ENCODE peak calls at places on chromosomes 1 and 21, in ten cellular contexts. One of them, this sample, is unnamed.

GRCh38 chr1:205665216-205665757 is 15.0 kb downstream of the SLC45A3 start:
- DNase-seq in astrocyte of the hippocampus: no peak
- DNase-seq in tibial nerve: no peak
- DNase-seq in M059J: no peak
- DNase-seq in adrenal gland: no peak
- DNase-seq in fibroblast of the conjunctiva: no peak
- DNase-seq in AG04450: no peak
- DNase-seq in NCI-H1048: no peak
- DNase-seq in caudate nucleus: no peak
- DNase-seq in astrocyte of the spinal cord: no peak
- DNase-seq in this sample: no peak

GRCh38 chr1:113958691-113959090 is 20.6 kb upstream of the OLFML3 start:
- DNase-seq in astrocyte of the hippocampus: no peak
- DNase-seq in tibial nerve: no peak
- DNase-seq in M059J: no peak
- DNase-seq in adrenal gland: no peak
- DNase-seq in fibroblast of the conjunctiva: no peak
- DNase-seq in AG04450: no peak
- DNase-seq in NCI-H1048: no peak
- DNase-seq in caudate nucleus: no peak
- DNase-seq in astrocyte of the spinal cord: no peak
- DNase-seq in this sample: no peak

GRCh38 chr1:236759252-236759859 is 35.7 kb upstream of the MTR start:
- DNase-seq in astrocyte of the hippocampus: peak; percentile 56
- DNase-seq in tibial nerve: no peak
- DNase-seq in M059J: peak; percentile 48
- DNase-seq in adrenal gland: no peak
- DNase-seq in fibroblast of the conjunctiva: peak; percentile 8
- DNase-seq in AG04450: peak; percentile 8
- DNase-seq in NCI-H1048: no peak
- DNase-seq in caudate nucleus: no peak
- DNase-seq in astrocyte of the spinal cord: peak; percentile 55
- DNase-seq in this sample: peak; percentile 21

GRCh38 chr1:18486195-18486594 is 5.5 kb downstream of the KLHDC7A start:
- DNase-seq in astrocyte of the hippocampus: no peak
- DNase-seq in tibial nerve: no peak
- DNase-seq in M059J: no peak
- DNase-seq in adrenal gland: no peak
- DNase-seq in fibroblast of the conjunctiva: no peak
- DNase-seq in AG04450: no peak
- DNase-seq in NCI-H1048: no peak
- DNase-seq in caudate nucleus: no peak
- DNase-seq in astrocyte of the spinal cord: no peak
- DNase-seq in this sample: no peak

GRCh38 chr1:183515002-183515689 is 42.8 kb downstream of the SMG7 start:
- DNase-seq in astrocyte of the hippocampus: peak; percentile 34
- DNase-seq in tibial nerve: no peak
- DNase-seq in M059J: peak; percentile 84
- DNase-seq in adrenal gland: no peak
- DNase-seq in fibroblast of the conjunctiva: peak; percentile 55
- DNase-seq in AG04450: peak; percentile 58
- DNase-seq in NCI-H1048: no peak
- DNase-seq in caudate nucleus: no peak
- DNase-seq in astrocyte of the spinal cord: peak; percentile 66
- DNase-seq in this sample: peak; percentile 53

GRCh38 chr1:201511396-201511795 is 4.5 kb upstream of the CSRP1 start:
- DNase-seq in astrocyte of the hippocampus: no peak
- DNase-seq in tibial nerve: no peak
- DNase-seq in M059J: no peak
- DNase-seq in adrenal gland: no peak
- DNase-seq in fibroblast of the conjunctiva: no peak
- DNase-seq in AG04450: no peak
- DNase-seq in NCI-H1048: no peak
- DNase-seq in caudate nucleus: no peak
- DNase-seq in astrocyte of the spinal cord: peak; percentile 13
- DNase-seq in this sample: no peak

GRCh38 chr21:21624674-21625073 is 626.5 kb downstream of the NCAM2 start:
- DNase-seq in astrocyte of the hippocampus: peak; percentile 68
- DNase-seq in tibial nerve: no peak
- DNase-seq in M059J: peak; percentile 39
- DNase-seq in adrenal gland: no peak
- DNase-seq in fibroblast of the conjunctiva: no peak
- DNase-seq in AG04450: peak; percentile 26
- DNase-seq in NCI-H1048: no peak
- DNase-seq in caudate nucleus: no peak
- DNase-seq in astrocyte of the spinal cord: peak; percentile 65
- DNase-seq in this sample: peak; percentile 5

GRCh38 chr1:64013395-64013794 is 190.0 kb upstream of the UBE2U start:
- DNase-seq in astrocyte of the hippocampus: no peak
- DNase-seq in tibial nerve: no peak
- DNase-seq in M059J: no peak
- DNase-seq in adrenal gland: no peak
- DNase-seq in fibroblast of the conjunctiva: no peak
- DNase-seq in AG04450: no peak
- DNase-seq in NCI-H1048: no peak
- DNase-seq in caudate nucleus: no peak
- DNase-seq in astrocyte of the spinal cord: no peak
- DNase-seq in this sample: no peak

GRCh38 chr1:60835649-60836048 is 246.7 kb upstream of the NFIA start:
- DNase-seq in astrocyte of the hippocampus: no peak
- DNase-seq in tibial nerve: no peak
- DNase-seq in M059J: no peak
- DNase-seq in adrenal gland: no peak
- DNase-seq in fibroblast of the conjunctiva: no peak
- DNase-seq in AG04450: no peak
- DNase-seq in NCI-H1048: no peak
- DNase-seq in caudate nucleus: no peak
- DNase-seq in astrocyte of the spinal cord: no peak
- DNase-seq in this sample: no peak

GRCh38 chr1:87334351-87335174 is 5.9 kb downstream of the LMO4 start:
- DNase-seq in astrocyte of the hippocampus: peak; percentile 65
- DNase-seq in tibial nerve: no peak
- DNase-seq in M059J: peak; percentile 66
- DNase-seq in adrenal gland: peak; percentile 13
- DNase-seq in fibroblast of the conjunctiva: no peak
- DNase-seq in AG04450: no peak
- DNase-seq in NCI-H1048: no peak
- DNase-seq in caudate nucleus: no peak
- DNase-seq in astrocyte of the spinal cord: peak; percentile 26
- DNase-seq in this sample: no peak

GRCh38 chr1:166956872-166957271 is 18.5 kb downstream of the ILDR2 start:
- DNase-seq in astrocyte of the hippocampus: no peak
- DNase-seq in tibial nerve: no peak
- DNase-seq in M059J: no peak
- DNase-seq in adrenal gland: no peak
- DNase-seq in fibroblast of the conjunctiva: no peak
- DNase-seq in AG04450: no peak
- DNase-seq in NCI-H1048: no peak
- DNase-seq in caudate nucleus: no peak
- DNase-seq in astrocyte of the spinal cord: no peak
- DNase-seq in this sample: no peak

GRCh38 chr1:19153169-19153568 is 56.9 kb downstream of the UBR4 start:
- DNase-seq in astrocyte of the hippocampus: no peak
- DNase-seq in tibial nerve: no peak
- DNase-seq in M059J: no peak
- DNase-seq in adrenal gland: no peak
- DNase-seq in fibroblast of the conjunctiva: no peak
- DNase-seq in AG04450: no peak
- DNase-seq in NCI-H1048: no peak
- DNase-seq in caudate nucleus: no peak
- DNase-seq in astrocyte of the spinal cord: no peak
- DNase-seq in this sample: no peak

GRCh38 chr21:38989097-38989744 is 183.5 kb downstream of the ETS2 start:
- DNase-seq in astrocyte of the hippocampus: no peak
- DNase-seq in tibial nerve: no peak
- DNase-seq in M059J: no peak
- DNase-seq in adrenal gland: no peak
- DNase-seq in fibroblast of the conjunctiva: no peak
- DNase-seq in AG04450: no peak
- DNase-seq in NCI-H1048: no peak
- DNase-seq in caudate nucleus: no peak
- DNase-seq in astrocyte of the spinal cord: no peak
- DNase-seq in this sample: no peak

GRCh38 chr21:28111151-28111619 is 881.5 kb downstream of the LTN1 start:
- DNase-seq in astrocyte of the hippocampus: peak; percentile 64
- DNase-seq in tibial nerve: peak; percentile 29
- DNase-seq in M059J: peak; percentile 67
- DNase-seq in adrenal gland: peak; percentile 25
- DNase-seq in fibroblast of the conjunctiva: peak; percentile 97
- DNase-seq in AG04450: peak; percentile 95
- DNase-seq in NCI-H1048: no peak
- DNase-seq in caudate nucleus: no peak
- DNase-seq in astrocyte of the spinal cord: peak; percentile 76
- DNase-seq in this sample: no peak

GRCh38 chr1:1314237-1314586 is 5.8 kb downstream of the PUSL1 start:
- DNase-seq in astrocyte of the hippocampus: no peak
- DNase-seq in tibial nerve: no peak
- DNase-seq in M059J: no peak
- DNase-seq in adrenal gland: no peak
- DNase-seq in fibroblast of the conjunctiva: no peak
- DNase-seq in AG04450: no peak
- DNase-seq in NCI-H1048: no peak
- DNase-seq in caudate nucleus: no peak
- DNase-seq in astrocyte of the spinal cord: no peak
- DNase-seq in this sample: no peak

GRCh38 chr1:62725255-62725654 is 37.1 kb upstream of the DOCK7 start:
- DNase-seq in astrocyte of the hippocampus: peak; percentile 53
- DNase-seq in tibial nerve: no peak
- DNase-seq in M059J: peak; percentile 60
- DNase-seq in adrenal gland: no peak
- DNase-seq in fibroblast of the conjunctiva: peak; percentile 47
- DNase-seq in AG04450: peak; percentile 68
- DNase-seq in NCI-H1048: no peak
- DNase-seq in caudate nucleus: no peak
- DNase-seq in astrocyte of the spinal cord: peak; percentile 55
- DNase-seq in this sample: no peak

GRCh38 chr1:72322910-72323309 is 40.6 kb upstream of the NEGR1 start:
- DNase-seq in astrocyte of the hippocampus: no peak
- DNase-seq in tibial nerve: no peak
- DNase-seq in M059J: no peak
- DNase-seq in adrenal gland: no peak
- DNase-seq in fibroblast of the conjunctiva: no peak
- DNase-seq in AG04450: no peak
- DNase-seq in NCI-H1048: no peak
- DNase-seq in caudate nucleus: no peak
- DNase-seq in astrocyte of the spinal cord: no peak
- DNase-seq in this sample: no peak

This sample was measured in H4.